ENCODE peak calls at places on chromosomes 11 and 22, in six cellular contexts. One of them, this sample, is unnamed.

GRCh38 chr11:129315781-129316579 is 59.7 kb upstream of the BARX2 start:
- DNase-seq in HFF-Myc: no peak
- DNase-seq in stimulated activated CD4-positive, alpha-beta T cell treated with anti-CD3 and anti-CD28 coated beads, Interleukin-2, amount 100 ng/mL, for 48 hours: no peak
- DNase-seq in fibroblast of the aortic adventitia: no peak
- DNase-seq in stimulated activated naive B cell treated with anti-CD40 and anti-IgM and Interleukin-4, amounts not matched to agents 10 μg/mL and 1 μg/mL and 100 μg/mL, for 72 hours: no peak
- DNase-seq in CD8-positive, alpha-beta T cell: no peak
- DNase-seq in this sample: no peak

GRCh38 chr22:27454807-27455450 is 346.6 kb downstream of the MN1 start:
- DNase-seq in stimulated activated naive B cell treated with anti-CD40 and anti-IgM and Interleukin-4, amounts not matched to agents 10 μg/mL and 1 μg/mL and 100 μg/mL, for 72 hours: no peak
- DNase-seq in CD8-positive, alpha-beta T cell: no peak
- DNase-seq in stimulated activated CD4-positive, alpha-beta T cell treated with anti-CD3 and anti-CD28 coated beads, Interleukin-2, amount 100 ng/mL, for 48 hours: no peak
- DNase-seq in HFF-Myc: no peak
- DNase-seq in fibroblast of the aortic adventitia: peak
- DNase-seq in this sample: no peak

GRCh38 chr11:27215471-27216267 is 147.3 kb downstream of the CCDC34 start:
- DNase-seq in CD8-positive, alpha-beta T cell: no peak
- DNase-seq in stimulated activated CD4-positive, alpha-beta T cell treated with anti-CD3 and anti-CD28 coated beads, Interleukin-2, amount 100 ng/mL, for 48 hours: no peak
- DNase-seq in stimulated activated naive B cell treated with anti-CD40 and anti-IgM and Interleukin-4, amounts not matched to agents 10 μg/mL and 1 μg/mL and 100 μg/mL, for 72 hours: no peak
- DNase-seq in HFF-Myc: no peak
- DNase-seq in fibroblast of the aortic adventitia: peak
- DNase-seq in this sample: peak

GRCh38 chr11:65351511-65351910 is 3.0 kb upstream of the TIGD3 start:
- DNase-seq in fibroblast of the aortic adventitia: no peak
- DNase-seq in CD8-positive, alpha-beta T cell: no peak
- DNase-seq in stimulated activated naive B cell treated with anti-CD40 and anti-IgM and Interleukin-4, amounts not matched to agents 10 μg/mL and 1 μg/mL and 100 μg/mL, for 72 hours: no peak
- DNase-seq in stimulated activated CD4-positive, alpha-beta T cell treated with anti-CD3 and anti-CD28 coated beads, Interleukin-2, amount 100 ng/mL, for 48 hours: no peak
- DNase-seq in HFF-Myc: no peak
- DNase-seq in this sample: no peak

GRCh38 chr11:86671386-86672006 is 920 bp downstream of the ME3 start:
- DNase-seq in stimulated activated CD4-positive, alpha-beta T cell treated with anti-CD3 and anti-CD28 coated beads, Interleukin-2, amount 100 ng/mL, for 48 hours: no peak
- DNase-seq in stimulated activated naive B cell treated with anti-CD40 and anti-IgM and Interleukin-4, amounts not matched to agents 10 μg/mL and 1 μg/mL and 100 μg/mL, for 72 hours: no peak
- DNase-seq in CD8-positive, alpha-beta T cell: no peak
- DNase-seq in HFF-Myc: no peak
- DNase-seq in fibroblast of the aortic adventitia: peak
- DNase-seq in this sample: no peak

GRCh38 chr11:126115820-126116319 is 53.2 kb upstream of the CDON start:
- DNase-seq in stimulated activated naive B cell treated with anti-CD40 and anti-IgM and Interleukin-4, amounts not matched to agents 10 μg/mL and 1 μg/mL and 100 μg/mL, for 72 hours: no peak
- DNase-seq in HFF-Myc: peak
- DNase-seq in stimulated activated CD4-positive, alpha-beta T cell treated with anti-CD3 and anti-CD28 coated beads, Interleukin-2, amount 100 ng/mL, for 48 hours: no peak
- DNase-seq in fibroblast of the aortic adventitia: peak
- DNase-seq in CD8-positive, alpha-beta T cell: no peak
- DNase-seq in this sample: peak

GRCh38 chr22:21003782-21004181 is 1.9 kb upstream of the THAP7 start:
- DNase-seq in stimulated activated naive B cell treated with anti-CD40 and anti-IgM and Interleukin-4, amounts not matched to agents 10 μg/mL and 1 μg/mL and 100 μg/mL, for 72 hours: no peak
- DNase-seq in stimulated activated CD4-positive, alpha-beta T cell treated with anti-CD3 and anti-CD28 coated beads, Interleukin-2, amount 100 ng/mL, for 48 hours: no peak
- DNase-seq in fibroblast of the aortic adventitia: no peak
- DNase-seq in CD8-positive, alpha-beta T cell: no peak
- DNase-seq in HFF-Myc: no peak
- DNase-seq in this sample: no peak

GRCh38 chr11:32511926-32512325 is 71.7 kb upstream of the EIF3M start:
- DNase-seq in CD8-positive, alpha-beta T cell: no peak
- DNase-seq in stimulated activated CD4-positive, alpha-beta T cell treated with anti-CD3 and anti-CD28 coated beads, Interleukin-2, amount 100 ng/mL, for 48 hours: no peak
- DNase-seq in fibroblast of the aortic adventitia: no peak
- DNase-seq in HFF-Myc: no peak
- DNase-seq in stimulated activated naive B cell treated with anti-CD40 and anti-IgM and Interleukin-4, amounts not matched to agents 10 μg/mL and 1 μg/mL and 100 μg/mL, for 72 hours: no peak
- DNase-seq in this sample: no peak

GRCh38 chr11:119323532-119324033 is 6.7 kb upstream of the MCAM start:
- DNase-seq in stimulated activated naive B cell treated with anti-CD40 and anti-IgM and Interleukin-4, amounts not matched to agents 10 μg/mL and 1 μg/mL and 100 μg/mL, for 72 hours: no peak
- DNase-seq in fibroblast of the aortic adventitia: peak
- DNase-seq in stimulated activated CD4-positive, alpha-beta T cell treated with anti-CD3 and anti-CD28 coated beads, Interleukin-2, amount 100 ng/mL, for 48 hours: peak
- DNase-seq in CD8-positive, alpha-beta T cell: peak
- DNase-seq in HFF-Myc: peak
- DNase-seq in this sample: no peak

GRCh38 chr11:45906096-45906682 is 882 bp downstream of the FREY1 start:
- DNase-seq in stimulated activated CD4-positive, alpha-beta T cell treated with anti-CD3 and anti-CD28 coated beads, Interleukin-2, amount 100 ng/mL, for 48 hours: no peak
- DNase-seq in CD8-positive, alpha-beta T cell: no peak
- DNase-seq in HFF-Myc: no peak
- DNase-seq in stimulated activated naive B cell treated with anti-CD40 and anti-IgM and Interleukin-4, amounts not matched to agents 10 μg/mL and 1 μg/mL and 100 μg/mL, for 72 hours: no peak
- DNase-seq in fibroblast of the aortic adventitia: no peak
- DNase-seq in this sample: no peak

GRCh38 chr11:2991477-2992233 is 474 bp downstream of the NAP1L4 start:
- DNase-seq in fibroblast of the aortic adventitia: peak
- DNase-seq in HFF-Myc: no peak
- DNase-seq in CD8-positive, alpha-beta T cell: no peak
- DNase-seq in stimulated activated naive B cell treated with anti-CD40 and anti-IgM and Interleukin-4, amounts not matched to agents 10 μg/mL and 1 μg/mL and 100 μg/mL, for 72 hours: no peak
- DNase-seq in stimulated activated CD4-positive, alpha-beta T cell treated with anti-CD3 and anti-CD28 coated beads, Interleukin-2, amount 100 ng/mL, for 48 hours: peak
- DNase-seq in this sample: no peak

GRCh38 chr22:20777420-20778177 is 3.7 kb downstream of the SERPIND1 start:
- DNase-seq in HFF-Myc: peak
- DNase-seq in stimulated activated CD4-positive, alpha-beta T cell treated with anti-CD3 and anti-CD28 coated beads, Interleukin-2, amount 100 ng/mL, for 48 hours: no peak
- DNase-seq in stimulated activated naive B cell treated with anti-CD40 and anti-IgM and Interleukin-4, amounts not matched to agents 10 μg/mL and 1 μg/mL and 100 μg/mL, for 72 hours: no peak
- DNase-seq in CD8-positive, alpha-beta T cell: no peak
- DNase-seq in fibroblast of the aortic adventitia: peak
- DNase-seq in this sample: no peak

GRCh38 chr11:72625746-72626636 is 48.2 kb downstream of the PDE2A start:
- DNase-seq in HFF-Myc: no peak
- DNase-seq in CD8-positive, alpha-beta T cell: no peak
- DNase-seq in fibroblast of the aortic adventitia: peak
- DNase-seq in stimulated activated CD4-positive, alpha-beta T cell treated with anti-CD3 and anti-CD28 coated beads, Interleukin-2, amount 100 ng/mL, for 48 hours: no peak
- DNase-seq in stimulated activated naive B cell treated with anti-CD40 and anti-IgM and Interleukin-4, amounts not matched to agents 10 μg/mL and 1 μg/mL and 100 μg/mL, for 72 hours: no peak
- DNase-seq in this sample: peak

GRCh38 chr11:48107188-48107704 is 109.4 kb upstream of the OR4B1 start:
- DNase-seq in stimulated activated CD4-positive, alpha-beta T cell treated with anti-CD3 and anti-CD28 coated beads, Interleukin-2, amount 100 ng/mL, for 48 hours: peak
- DNase-seq in HFF-Myc: no peak
- DNase-seq in stimulated activated naive B cell treated with anti-CD40 and anti-IgM and Interleukin-4, amounts not matched to agents 10 μg/mL and 1 μg/mL and 100 μg/mL, for 72 hours: peak
- DNase-seq in fibroblast of the aortic adventitia: peak
- DNase-seq in CD8-positive, alpha-beta T cell: no peak
- DNase-seq in this sample: no peak

GRCh38 chr11:122663764-122664163 is 8.2 kb downstream of the UBASH3B start:
- DNase-seq in stimulated activated CD4-positive, alpha-beta T cell treated with anti-CD3 and anti-CD28 coated beads, Interleukin-2, amount 100 ng/mL, for 48 hours: no peak
- DNase-seq in stimulated activated naive B cell treated with anti-CD40 and anti-IgM and Interleukin-4, amounts not matched to agents 10 μg/mL and 1 μg/mL and 100 μg/mL, for 72 hours: no peak
- DNase-seq in CD8-positive, alpha-beta T cell: no peak
- DNase-seq in fibroblast of the aortic adventitia: peak
- DNase-seq in HFF-Myc: no peak
- DNase-seq in this sample: no peak

GRCh38 chr11:116852261-116853125 is 15.1 kb upstream of the APOA1 start:
- DNase-seq in stimulated activated CD4-positive, alpha-beta T cell treated with anti-CD3 and anti-CD28 coated beads, Interleukin-2, amount 100 ng/mL, for 48 hours: no peak
- DNase-seq in fibroblast of the aortic adventitia: peak
- DNase-seq in stimulated activated naive B cell treated with anti-CD40 and anti-IgM and Interleukin-4, amounts not matched to agents 10 μg/mL and 1 μg/mL and 100 μg/mL, for 72 hours: no peak
- DNase-seq in HFF-Myc: no peak
- DNase-seq in CD8-positive, alpha-beta T cell: no peak
- DNase-seq in this sample: no peak

GRCh38 chr11:12674936-12675696 is 895 bp downstream of the TEAD1 start:
- DNase-seq in CD8-positive, alpha-beta T cell: no peak
- DNase-seq in stimulated activated CD4-positive, alpha-beta T cell treated with anti-CD3 and anti-CD28 coated beads, Interleukin-2, amount 100 ng/mL, for 48 hours: no peak
- DNase-seq in HFF-Myc: no peak
- DNase-seq in stimulated activated naive B cell treated with anti-CD40 and anti-IgM and Interleukin-4, amounts not matched to agents 10 μg/mL and 1 μg/mL and 100 μg/mL, for 72 hours: no peak
- DNase-seq in fibroblast of the aortic adventitia: peak
- DNase-seq in this sample: no peak

This sample was measured in glomerular endothelial cell.